ENCODE peak calls at places on chromosomes 3 and 15, in ten cellular contexts. R is HCT116, C is omental fat pad, H is bronchial epithelial cell, I is right lobe of liver, W is AG09309, A is left lung, X is tibial artery, J is GM12865, L is lower lobe of right lung. U is an unnamed sample.

GRCh38 chr15:43410572-43411214 is 39.8 kb downstream of the TUBGCP4 start:
- DNase-seq in R (no peak), C (no peak), H (peak; percentile 39), I (no peak), W (peak; percentile 16), A (no peak), X (no peak), J (no peak), L (no peak), U (no peak)

GRCh38 chr3:63015614-63016016 is 140.4 kb upstream of the CADPS start:
- DNase-seq in R (no peak), C (no peak), H (no peak), I (no peak), W (no peak), A (no peak), X (no peak), J (peak; percentile 1), L (no peak), U (no peak)

GRCh38 chr15:32704343-32705076 is 13.3 kb upstream of the GREM1 start:
- DNase-seq in R (no peak), C (no peak), H (no peak), I (no peak), W (no peak), A (no peak), X (no peak), J (no peak), L (no peak), U (no peak)

GRCh38 chr3:8069471-8069870 is 432.2 kb upstream of the LMCD1 start:
- DNase-seq in R (no peak), C (no peak), H (peak; percentile 15), I (no peak), W (no peak), A (no peak), X (no peak), J (no peak), L (no peak), U (no peak)

GRCh38 chr3:189056612-189057352 is 115.0 kb upstream of the TPRG1 start:
- DNase-seq in R (no peak), C (no peak), H (no peak), I (no peak), W (no peak), A (no peak), X (no peak), J (no peak), L (no peak), U (no peak)

GRCh38 chr3:78604328-78604727 is 1163.5 kb downstream of the ROBO1 start:
- DNase-seq in R (no peak), C (no peak), H (peak; percentile 73), I (no peak), W (peak; percentile 40), A (no peak), X (no peak), J (no peak), L (no peak), U (no peak)

GRCh38 chr3:156680243-156680930 is 6.0 kb downstream of the TIPARP start:
- DNase-seq in R (no peak), C (no peak), H (no peak), I (no peak), W (no peak), A (no peak), X (no peak), J (no peak), L (no peak), U (no peak)

GRCh38 chr3:82261013-82261412 is 499.6 kb upstream of the GBE1 start:
- DNase-seq in R (no peak), C (no peak), H (no peak), I (no peak), W (no peak), A (no peak), X (no peak), J (no peak), L (no peak), U (no peak)

GRCh38 chr15:63972801-63973200 is 73.5 kb downstream of the DAPK2 start:
- DNase-seq in R (no peak), C (no peak), H (peak; percentile 10), I (no peak), W (no peak), A (no peak), X (no peak), J (no peak), L (no peak), U (no peak)

GRCh38 chr15:33526532-33526931 is 215.8 kb downstream of the RYR3 start:
- DNase-seq in R (no peak), C (no peak), H (peak; percentile 38), I (no peak), W (no peak), A (no peak), X (no peak), J (no peak), L (no peak), U (no peak)

GRCh38 chr3:101643861-101644613 is 32.9 kb downstream of the ZBTB11 start:
- DNase-seq in R (peak; percentile 4), C (no peak), H (peak; percentile 84), I (no peak), W (peak; percentile 75), A (no peak), X (no peak), J (peak; percentile 21), L (no peak), U (no peak)

GRCh38 chr3:27357665-27358258 is 11.4 kb downstream of the NEK10 start:
- DNase-seq in R (peak; percentile 59), C (no peak), H (peak; percentile 58), I (peak; percentile 30), W (no peak), A (peak; percentile 41), X (no peak), J (peak; percentile 76), L (no peak), U (peak; percentile 31)

GRCh38 chr15:67133738-67134576 is 68.6 kb downstream of the SMAD3 start:
- DNase-seq in R (no peak), C (no peak), H (peak; percentile 56), I (no peak), W (no peak), A (no peak), X (peak; percentile 61), J (peak; percentile 88), L (no peak), U (peak; percentile 77)

GRCh38 chr3:150237490-150237889 is 170.6 kb upstream of the TSC22D2 start:
- DNase-seq in R (peak; percentile 22), C (no peak), H (peak; percentile 92), I (peak; percentile 50), W (no peak), A (no peak), X (no peak), J (no peak), L (no peak), U (no peak)

GRCh38 chr3:150238043-150238802 is 169.9 kb upstream of the TSC22D2 start:
- DNase-seq in R (no peak), C (no peak), H (peak; percentile 48), I (no peak), W (no peak), A (no peak), X (no peak), J (no peak), L (no peak), U (no peak)

GRCh38 chr3:150240891-150241290 is 167.2 kb upstream of the TSC22D2 start:
- DNase-seq in R (no peak), C (no peak), H (no peak), I (no peak), W (no peak), A (no peak), X (no peak), J (no peak), L (no peak), U (no peak)

GRCh38 chr3:150239764-150240163 is 168.3 kb upstream of the TSC22D2 start:
- DNase-seq in R (no peak), C (no peak), H (no peak), I (no peak), W (no peak), A (no peak), X (no peak), J (no peak), L (no peak), U (no peak)

GRCh38 chr3:150238995-150239612 is 169.0 kb upstream of the TSC22D2 start:
- DNase-seq in R (peak; percentile 56), C (no peak), H (peak; percentile 64), I (no peak), W (no peak), A (no peak), X (no peak), J (no peak), L (no peak), U (no peak)
- TF ChIP-seq CTCF in R (peak; percentile 81), C (no peak), H (peak; percentile 80), I (peak; percentile 62), W (no peak), A (peak; percentile 19), X (no peak), J (no peak), L (peak; percentile 24), U (no peak)

GRCh38 chr3:70064194-70064787 is 64.8 kb downstream of the SAMMSON start:
- DNase-seq in R (peak; percentile 4), C (no peak), H (peak; percentile 46), I (no peak), W (peak; percentile 4), A (no peak), X (no peak), J (peak; percentile 37), L (no peak), U (peak; percentile 2)
- TF ChIP-seq CTCF in R (peak; percentile 34), C (no peak), H (peak; percentile 63), I (peak; percentile 75), W (peak; percentile 63), A (peak; percentile 69), X (peak; percentile 79), J (peak; percentile 54), L (peak; percentile 66), U (no peak)

GRCh38 chr15:85620321-85621044 is 174.2 kb downstream of the KLHL25 start:
- DNase-seq in R (no peak), C (no peak), H (peak; percentile 53), I (no peak), W (no peak), A (no peak), X (no peak), J (no peak), L (no peak), U (no peak)

GRCh38 chr15:85616549-85616948 is 178.2 kb downstream of the KLHL25 start:
- DNase-seq in R (no peak), C (no peak), H (no peak), I (no peak), W (no peak), A (no peak), X (no peak), J (no peak), L (no peak), U (no peak)

GRCh38 chr15:85621096-85621495 is 173.6 kb downstream of the KLHL25 start:
- DNase-seq in R (no peak), C (no peak), H (no peak), I (no peak), W (no peak), A (no peak), X (no peak), J (no peak), L (no peak), U (no peak)

GRCh38 chr15:85615930-85616329 is 178.8 kb downstream of the KLHL25 start:
- DNase-seq in R (peak; percentile 6), C (no peak), H (peak; percentile 16), I (no peak), W (no peak), A (no peak), X (no peak), J (peak; percentile 68), L (no peak), U (peak; percentile 53)

GRCh38 chr15:85618956-85619491 is 175.7 kb downstream of the KLHL25 start:
- DNase-seq in R (no peak), C (no peak), H (peak; percentile 88), I (peak; percentile 47), W (peak; percentile 86), A (peak; percentile 83), X (peak; percentile 92), J (peak; percentile 29), L (no peak), U (peak; percentile 45)
- TF ChIP-seq CTCF in R (no peak), C (no peak), H (no peak), I (no peak), W (no peak), A (no peak), X (no peak), J (no peak), L (no peak), U (no peak)

GRCh38 chr15:40914486-40914885 is 14.7 kb upstream of the DLL4 start:
- DNase-seq in R (no peak), C (no peak), H (no peak), I (no peak), W (no peak), A (no peak), X (no peak), J (peak; percentile 49), L (no peak), U (no peak)
- TF ChIP-seq CTCF in R (no peak), C (no peak), H (no peak), I (no peak), W (no peak), A (no peak), X (no peak), J (peak; percentile 36), L (no peak), U (no peak)